ENCODE peak calls at places on chromosomes 5 and 9, in eight cellular contexts. One of them, this sample, is unnamed.

GRCh38 chr5:116834796-116835515 is 260.3 kb upstream of the SEMA6A start:
- DNase-seq in tibial artery: no peak
- DNase-seq in H54: no peak
- DNase-seq in CMK: no peak
- DNase-seq in substantia nigra: no peak
- DNase-seq in T-cell: no peak
- DNase-seq in activated naive CD8-positive, alpha-beta T cell treated with anti-CD3 and anti-CD28 coated beads, Interleukin-2, amount 50 U/mL, for 24 hours: no peak
- DNase-seq in fibroblast of lung: no peak
- DNase-seq in this sample: no peak

GRCh38 chr5:67301285-67301904 is 104.8 kb upstream of the CD180 start:
- DNase-seq in tibial artery: peak
- DNase-seq in H54: peak
- DNase-seq in CMK: no peak
- DNase-seq in substantia nigra: no peak
- DNase-seq in T-cell: no peak
- DNase-seq in activated naive CD8-positive, alpha-beta T cell treated with anti-CD3 and anti-CD28 coated beads, Interleukin-2, amount 50 U/mL, for 24 hours: no peak
- DNase-seq in fibroblast of lung: peak
- DNase-seq in this sample: peak

GRCh38 chr9:13088734-13089427 is 190.6 kb downstream of the MPDZ start:
- DNase-seq in tibial artery: no peak
- DNase-seq in H54: peak
- DNase-seq in CMK: peak
- DNase-seq in substantia nigra: peak
- DNase-seq in T-cell: no peak
- DNase-seq in activated naive CD8-positive, alpha-beta T cell treated with anti-CD3 and anti-CD28 coated beads, Interleukin-2, amount 50 U/mL, for 24 hours: no peak
- DNase-seq in fibroblast of lung: peak
- DNase-seq in this sample: no peak

GRCh38 chr5:42675602-42676001 is 81.0 kb upstream of the CCDC152 start:
- DNase-seq in tibial artery: no peak
- DNase-seq in H54: no peak
- DNase-seq in CMK: no peak
- DNase-seq in substantia nigra: no peak
- DNase-seq in T-cell: no peak
- DNase-seq in activated naive CD8-positive, alpha-beta T cell treated with anti-CD3 and anti-CD28 coated beads, Interleukin-2, amount 50 U/mL, for 24 hours: no peak
- DNase-seq in fibroblast of lung: no peak
- DNase-seq in this sample: no peak

GRCh38 chr9:73023025-73023541 is 70.2 kb upstream of the ALDH1A1 start:
- DNase-seq in tibial artery: peak
- DNase-seq in H54: peak
- DNase-seq in CMK: no peak
- DNase-seq in substantia nigra: peak
- DNase-seq in T-cell: peak
- DNase-seq in activated naive CD8-positive, alpha-beta T cell treated with anti-CD3 and anti-CD28 coated beads, Interleukin-2, amount 50 U/mL, for 24 hours: peak
- DNase-seq in fibroblast of lung: peak
- DNase-seq in this sample: no peak

GRCh38 chr9:114097613-114098020 is 1.5 kb downstream of the KIF12 start:
- DNase-seq in tibial artery: peak
- DNase-seq in H54: no peak
- DNase-seq in CMK: no peak
- DNase-seq in substantia nigra: peak
- DNase-seq in T-cell: no peak
- DNase-seq in activated naive CD8-positive, alpha-beta T cell treated with anti-CD3 and anti-CD28 coated beads, Interleukin-2, amount 50 U/mL, for 24 hours: no peak
- DNase-seq in fibroblast of lung: peak
- DNase-seq in this sample: no peak

GRCh38 chr9:68443560-68443959 is 87.1 kb downstream of the PGM5 start:
- DNase-seq in tibial artery: no peak
- DNase-seq in H54: no peak
- DNase-seq in CMK: no peak
- DNase-seq in substantia nigra: no peak
- DNase-seq in T-cell: no peak
- DNase-seq in activated naive CD8-positive, alpha-beta T cell treated with anti-CD3 and anti-CD28 coated beads, Interleukin-2, amount 50 U/mL, for 24 hours: no peak
- DNase-seq in fibroblast of lung: no peak
- DNase-seq in this sample: no peak

GRCh38 chr5:138773215-138773614 is 20.0 kb downstream of the CTNNA1 start:
- DNase-seq in tibial artery: no peak
- DNase-seq in H54: no peak
- DNase-seq in CMK: no peak
- DNase-seq in substantia nigra: no peak
- DNase-seq in T-cell: no peak
- DNase-seq in activated naive CD8-positive, alpha-beta T cell treated with anti-CD3 and anti-CD28 coated beads, Interleukin-2, amount 50 U/mL, for 24 hours: no peak
- DNase-seq in fibroblast of lung: no peak
- DNase-seq in this sample: no peak

This sample was measured in tibial nerve.